ENCODE peak calls at places on chromosomes 4 and X, in five cellular contexts. R, U, S, I and L are unnamed samples.

GRCh38 chrX:28016823-28017222 is 35.6 kb upstream of the DCAF8L1 start:
- DNase-seq in R (no peak), U (no peak), S (no peak), I (no peak), L (no peak)

GRCh38 chr4:174156239-174156826 is 127.1 kb downstream of the FBXO8 start:
- DNase-seq in R (no peak), U (no peak), S (no peak), I (no peak), L (no peak)

GRCh38 chrX:110741213-110741796 is 54.3 kb downstream of the CHRDL1 start:
- DNase-seq in R (no peak), U (no peak), S (no peak), I (no peak), L (no peak)

GRCh38 chr4:173223743-173224142 is 55.1 kb downstream of the GALNT7 start:
- DNase-seq in R (no peak), U (no peak), S (no peak), I (no peak), L (no peak)

GRCh38 chr4:186216465-186217024 is 10.8 kb upstream of the KLKB1 start:
- DNase-seq in R (no peak), U (no peak), S (no peak), I (no peak), L (no peak)

GRCh38 chr4:85084371-85085170 is 118.1 kb upstream of the WDFY3 start:
- DNase-seq in R (peak; percentile 90), U (peak; percentile 29), S (no peak), I (no peak), L (no peak)

GRCh38 chr4:106707776-106708603 is 328.1 kb downstream of the DKK2 start:
- DNase-seq in R (no peak), U (no peak), S (no peak), I (no peak), L (no peak)

GRCh38 chrX:121886557-121886956 is 839.1 kb downstream of the GLUD2 start:
- DNase-seq in R (no peak), U (no peak), S (no peak), I (no peak), L (no peak)

GRCh38 chr4:139312552-139313332 is 10.5 kb upstream of the NDUFC1 start:
- DNase-seq in R (no peak), U (no peak), S (no peak), I (no peak), L (no peak)

GRCh38 chr4:8560265-8561047 is 19.7 kb upstream of the GPR78 start:
- DNase-seq in R (no peak), U (no peak), S (no peak), I (no peak), L (no peak)

GRCh38 chrX:47540754-47541538 is 20.1 kb upstream of the ARAF start:
- DNase-seq in R (peak; percentile 70), U (peak; percentile 83), S (no peak), I (peak; percentile 68), L (peak; percentile 79)

GRCh38 chrX:103678199-103678993 is 8.1 kb downstream of the MORF4L2 start:
- DNase-seq in R (no peak), U (no peak), S (no peak), I (no peak), L (no peak)

GRCh38 chr4:83516042-83516772 is 19.7 kb upstream of the GPAT3 start:
- DNase-seq in R (no peak), U (no peak), S (no peak), I (no peak), L (no peak)

GRCh38 chr4:182886768-182887167 is 30.4 kb downstream of the DCTD start:
- DNase-seq in R (no peak), U (no peak), S (no peak), I (no peak), L (no peak)

GRCh38 chr4:152696764-152697250 is 17.0 kb upstream of the TMEM154 start:
- DNase-seq in R (peak; percentile 9), U (no peak), S (peak; percentile 24), I (no peak), L (no peak)

GRCh38 chrX:133516691-133517090 is 101.4 kb upstream of the GPC4 start:
- DNase-seq in R (no peak), U (no peak), S (no peak), I (no peak), L (no peak)

GRCh38 chrX:70292788-70293187 is 2.9 kb downstream of the KIF4A start:
- DNase-seq in R (no peak), U (no peak), S (no peak), I (no peak), L (no peak)

DNA sequence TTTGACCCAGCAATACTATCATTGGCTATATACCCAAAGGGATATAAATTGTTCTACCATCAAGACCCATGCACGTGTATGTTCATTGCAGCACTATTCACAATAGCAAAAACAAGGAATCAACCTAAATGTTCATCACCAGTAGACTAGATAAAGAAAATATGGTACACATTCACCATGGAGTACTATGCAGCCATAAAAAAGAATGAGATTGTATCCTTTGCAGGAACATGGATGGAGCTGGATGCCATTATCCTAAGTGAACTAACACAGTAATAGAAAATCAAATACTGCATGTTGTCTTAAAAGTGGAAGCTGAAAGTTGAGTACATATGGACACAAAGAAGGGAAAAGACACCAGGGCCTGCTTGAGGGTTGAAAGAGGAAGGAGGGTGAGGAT is 803.1 kb upstream of the PCDH10 start:
- DNase-seq in R (no peak), U (no peak), S (no peak), I (no peak), L (no peak)
- H3K4me3 ChIP-seq in R (no peak overlapping the region), U (no peak overlapping the region), S (no peak overlapping the region), I (no peak overlapping the region), L (no peak overlapping the region)

DNA sequence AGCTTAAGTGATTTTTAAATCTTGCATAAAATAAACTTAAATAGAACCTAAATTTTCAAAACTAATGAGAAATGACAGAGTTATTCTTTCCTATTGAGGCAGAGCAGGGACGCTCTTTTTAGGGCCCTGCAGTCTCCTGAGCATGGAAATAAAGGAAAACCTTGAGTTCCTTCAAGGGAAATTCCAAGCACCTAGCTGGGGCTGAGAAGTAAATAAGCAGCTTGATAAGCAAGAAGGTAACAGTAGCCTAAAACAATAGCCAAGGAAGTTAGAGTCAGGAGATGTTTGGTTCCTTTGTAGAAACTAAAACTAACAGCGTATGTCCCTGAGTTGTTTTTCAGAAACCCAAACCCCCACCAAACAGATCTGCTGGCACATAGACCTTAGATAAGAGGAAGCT is 174.6 kb downstream of the COL25A1 start:
- DNase-seq in R (no peak), U (no peak), S (no peak), I (no peak), L (no peak)
- H3K27ac ChIP-seq in R (no peak overlapping the region), U (no peak overlapping the region), S (no peak overlapping the region), I (no peak overlapping the region), L (no peak overlapping the region)

DNA sequence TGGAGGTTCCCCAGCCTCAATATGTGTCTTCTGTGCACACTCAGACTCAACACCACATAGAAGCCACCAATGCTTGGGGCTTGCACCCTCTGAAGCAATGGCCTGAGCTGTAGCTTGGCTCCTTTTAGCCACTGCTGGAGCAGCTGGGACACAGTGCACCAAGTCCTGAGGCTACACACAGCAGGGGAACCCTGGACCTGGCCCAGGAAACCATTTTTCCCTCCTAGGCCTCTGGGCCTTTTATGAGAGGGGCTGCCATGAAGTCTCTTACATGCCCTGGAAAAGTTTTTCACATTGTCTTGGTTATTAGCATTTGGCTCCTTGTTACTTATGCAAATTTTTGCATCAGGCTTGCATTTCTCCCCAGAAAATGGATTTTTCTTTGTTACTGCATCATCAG is 306.2 kb downstream of the CPXCR1 start:
- DNase-seq in R (no peak), U (no peak), S (no peak), I (no peak), L (no peak)
- H3K4me1 ChIP-seq in R (no peaks in the 10 kb centered on the region), U (no peaks in the 10 kb centered on the region), S (no peaks in the 10 kb centered on the region), I (no peaks in the 10 kb centered on the region), L (no peaks in the 10 kb centered on the region)

DNA sequence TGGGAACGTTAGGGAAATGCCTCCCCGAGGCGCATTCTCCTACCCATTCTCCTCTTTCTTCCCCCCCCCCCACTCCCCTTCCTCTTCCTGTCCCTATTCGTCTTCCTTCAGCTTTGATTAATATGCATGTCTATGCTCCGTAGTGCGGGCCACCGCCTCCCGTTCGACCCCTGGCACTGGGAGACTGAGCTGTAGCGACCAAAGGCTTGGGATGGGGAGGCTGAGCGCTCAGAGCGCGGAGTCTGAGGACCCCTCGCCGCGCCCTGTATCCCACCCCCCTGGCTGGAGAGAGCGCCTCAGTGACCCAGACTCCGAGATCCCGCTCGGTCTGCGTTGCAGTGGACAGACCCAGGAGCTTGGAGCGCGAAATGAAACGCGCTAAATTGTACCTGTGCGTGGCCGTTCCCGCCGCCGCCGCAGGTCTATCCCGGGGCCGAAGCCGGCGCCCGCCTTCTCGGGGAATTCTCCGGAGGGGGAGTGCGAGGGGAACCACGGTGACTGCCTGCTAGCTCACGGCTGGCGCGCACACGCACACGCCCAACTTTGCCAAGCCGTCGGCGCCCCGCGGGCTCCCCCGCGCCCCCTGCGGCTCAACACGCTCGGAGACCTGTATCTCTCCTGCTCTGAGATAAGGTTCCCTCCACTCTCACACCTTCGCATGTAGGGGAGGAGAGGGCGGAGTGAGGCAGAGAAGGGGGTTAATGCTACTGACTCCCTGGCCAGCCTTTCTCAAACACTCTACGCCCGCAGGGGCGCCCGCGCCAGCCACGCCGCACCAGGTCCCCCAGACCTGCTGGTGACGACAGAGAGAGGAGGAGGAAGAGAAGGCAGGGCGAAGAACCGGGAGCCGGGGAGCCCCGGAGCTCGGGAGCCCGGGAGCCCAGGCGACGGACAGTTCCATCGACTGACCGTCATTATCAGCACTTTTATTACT is 1.5 kb upstream of the PTCHD1 start:
- DNase-seq in R (no peak), U (no peak), S (no peak), I (no peak), L (no peak)
- H3K4me3 ChIP-seq in R (peak overlapping the region; percentile 43), U (peak overlapping the region; percentile 36), S (no peak overlapping the region), I (peak overlapping the region; percentile 36), L (peak overlapping the region; percentile 33)

DNA sequence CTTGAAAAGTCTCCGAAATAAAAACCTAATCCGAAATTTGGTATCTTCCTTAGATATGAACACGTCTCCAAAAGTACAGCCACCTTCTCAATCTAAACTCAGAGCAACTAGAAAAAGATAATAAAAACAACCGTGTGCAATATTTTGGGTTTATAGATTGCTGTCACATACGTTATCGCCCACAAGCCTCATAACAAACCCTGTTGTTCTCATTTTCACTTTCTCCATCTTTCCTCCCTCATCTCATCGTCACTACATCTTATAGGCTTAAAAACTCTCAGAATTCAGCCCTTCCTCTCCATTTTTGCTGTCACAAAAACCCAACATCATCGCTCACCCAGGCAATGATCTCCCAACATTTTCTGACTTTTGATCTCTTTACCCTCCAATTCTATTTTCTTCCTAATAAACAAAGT is 448 bp upstream of the SCFD2 start:
- DNase-seq in R (no peak), U (no peak), S (no peak), I (no peak), L (no peak)
- H3K27ac ChIP-seq in R (peak overlapping the region; percentile 56), U (peak overlapping the region; percentile 34), S (peak overlapping the region; percentile 76), I (peak overlapping the region; percentile 80), L (peak overlapping the region; percentile 38)

GRCh38 chr4:86741841-86742240 is 107.3 kb downstream of the SLC10A6 start:
- DNase-seq in R (no peak), U (no peak), S (no peak), I (no peak), L (no peak)
- H3K4me1 ChIP-seq in R (no peaks in the 10 kb centered on the region), U (no peaks in the 10 kb centered on the region), S (no peaks in the 10 kb centered on the region), I (no peaks in the 10 kb centered on the region), L (no peaks in the 10 kb centered on the region)